ENCODE peak calls at places on chromosomes 6 and 20, in five cellular contexts. N is Right ventricle myocardium superior; Y is T-helper 1 cell; D is activated CD4-positive, alpha-beta T cell treated with anti-CD3 and anti-CD28 coated beads, Interleukin-2, amount 50 U/mL, for 48 hours; P is cardiac muscle cell. L is an unnamed sample.

GRCh38 chr6:151060096-151060741 is 179.5 kb upstream of the AKAP12 start:
- DNase-seq in N (no peak), Y (no peak), D (no peak), P (peak), L (no peak)

GRCh38 chr6:91476000-91476399 is 889.1 kb upstream of the MAP3K7 start:
- DNase-seq in N (no peak), Y (no peak), D (no peak), P (peak), L (no peak)

GRCh38 chr6:44253307-44254101 is 3.8 kb downstream of the SLC35B2 start:
- DNase-seq in N (no peak), Y (no peak), D (peak), P (peak), L (peak)

GRCh38 chr6:8707956-8708772 is 272.8 kb upstream of the SLC35B3 start:
- DNase-seq in N (no peak), Y (no peak), D (no peak), P (no peak), L (no peak)

GRCh38 chr20:47557218-47557617 is 55.5 kb downstream of the NCOA3 start:
- DNase-seq in N (no peak), Y (no peak), D (no peak), P (no peak), L (no peak)

GRCh38 chr6:135630789-135631376 is 133.3 kb upstream of the AHI1 start:
- DNase-seq in N (no peak), Y (no peak), D (no peak), P (no peak), L (no peak)

GRCh38 chr20:46801003-46801702 is 91.7 kb downstream of the SLC2A10 start:
- DNase-seq in N (no peak), Y (no peak), D (no peak), P (no peak), L (no peak)

GRCh38 chr6:33160728-33161323 is 31.4 kb downstream of the COL11A2 start:
- DNase-seq in N (peak), Y (no peak), D (no peak), P (peak), L (no peak)

GRCh38 chr20:14829897-14830296 is 492.5 kb upstream of the FLRT3 start:
- DNase-seq in N (no peak), Y (no peak), D (no peak), P (no peak), L (no peak)

GRCh38 chr20:12090920-12091319 is 173.2 kb downstream of the BTBD3 start:
- DNase-seq in N (no peak), Y (no peak), D (no peak), P (no peak), L (no peak)

GRCh38 chr6:111683749-111684267 is 78.1 kb upstream of the TRAF3IP2 start:
- DNase-seq in N (no peak), Y (no peak), D (no peak), P (peak), L (no peak)

GRCh38 chr20:2865630-2866029 is 7.7 kb upstream of the PTPRA start:
- DNase-seq in N (no peak), Y (no peak), D (peak), P (no peak), L (peak)

GRCh38 chr6:158033077-158033750 is 51.6 kb downstream of the SYNJ2 start:
- DNase-seq in N (no peak), Y (no peak), D (no peak), P (no peak), L (no peak)